ENCODE peak calls at places on chromosomes 5 and 9, in nine cellular contexts. K is neural crest cell, N is Calu3, I is OCI-LY7, Y is T-helper 1 cell, P is sigmoid colon, F is nucleus accumbens, W is ELR, D is NCI-H2081. U is an unnamed sample.

GRCh38 chr9:96478829-96479371 is 28.9 kb downstream of the HABP4 start:
- DNase-seq in D (no peak), K (no peak), N (no peak), I (no peak), P (no peak), F (no peak), Y (no peak), W (peak), U (no peak)

GRCh38 chr9:135802876-135803419 is 101.0 kb downstream of the KCNT1 start:
- DNase-seq in F (no peak), W (no peak), K (no peak), P (no peak), I (no peak), Y (no peak), N (no peak), D (no peak), U (no peak)

GRCh38 chr9:19255112-19255511 is 24.6 kb downstream of the DENND4C start:
- DNase-seq in I (no peak), N (no peak), P (no peak), F (no peak), Y (no peak), W (no peak), D (no peak), K (no peak), U (no peak)

GRCh38 chr5:16529319-16529718 is 63.7 kb upstream of the ZNF622 start:
- DNase-seq in P (no peak), D (peak), K (no peak), W (no peak), F (no peak), I (no peak), Y (no peak), N (no peak), U (no peak)

GRCh38 chr5:106827061-106827460 is 843.7 kb downstream of the EFNA5 start:
- DNase-seq in D (no peak), N (no peak), P (no peak), I (no peak), F (no peak), W (peak), K (no peak), Y (no peak), U (no peak)

GRCh38 chr9:79663878-79664277 is 92.1 kb downstream of the TLE4 start:
- DNase-seq in N (no peak), K (no peak), P (no peak), Y (no peak), D (no peak), F (no peak), I (no peak), W (no peak), U (no peak)

GRCh38 chr5:145221416-145221815 is 613.7 kb downstream of the PRELID2 start:
- DNase-seq in Y (no peak), I (no peak), K (no peak), P (no peak), F (no peak), N (no peak), D (no peak), W (no peak), U (no peak)

GRCh38 chr5:41722359-41722950 is 147.8 kb downstream of the OXCT1 start:
- DNase-seq in W (peak), F (no peak), N (no peak), D (peak), P (no peak), Y (no peak), I (no peak), K (no peak), U (no peak)

GRCh38 chr5:5229405-5229804 is 89.3 kb downstream of the ADAMTS16 start:
- DNase-seq in W (no peak), F (no peak), K (no peak), N (no peak), Y (no peak), P (no peak), D (no peak), I (no peak), U (no peak)